ENCODE peak calls at places on chromosome 2, in nine cellular contexts. M is body of pancreas, N is erythroblast, R is Peyer's patch, H is K562, L is heart left ventricle, U is GM12891, B is A549, E is HCT116. K is an unnamed sample.

GRCh38 chr2:241724259-241724974 is 10.0 kb upstream of the D2HGDH start:
- DNase-seq in E (no peak), L (no peak), H (no peak), R (no peak), U (no peak), B (no peak), N (no peak), M (no peak), K (no peak)

GRCh38 chr2:64463784-64464183 is 9.8 kb downstream of the LGALSL start:
- DNase-seq in L (no peak), B (no peak), R (no peak), H (no peak), E (no peak), M (no peak), U (no peak), N (no peak), K (no peak)

GRCh38 chr2:9538000-9538507 is 17.6 kb downstream of the ADAM17 start:
- DNase-seq in L (no peak), N (no peak), M (no peak), B (peak), R (no peak), H (no peak), E (no peak), U (no peak), K (no peak)

GRCh38 chr2:25063876-25064660 is 22.2 kb downstream of the EFR3B start:
- DNase-seq in N (no peak), R (no peak), H (no peak), U (peak), B (no peak), M (no peak), L (no peak), E (no peak), K (peak)

GRCh38 chr2:133414486-133415209 is 153.6 kb downstream of the NCKAP5 start:
- DNase-seq in B (no peak), U (no peak), E (no peak), M (no peak), H (no peak), N (no peak), L (no peak), R (peak), K (no peak)

GRCh38 chr2:61582191-61582590 is 44.0 kb upstream of the XPO1 start:
- DNase-seq in U (no peak), H (no peak), N (no peak), E (no peak), B (peak), L (no peak), M (no peak), R (no peak), K (no peak)

GRCh38 chr2:8630676-8631464 is 51.0 kb upstream of the ID2 start:
- DNase-seq in B (no peak), N (no peak), L (no peak), U (no peak), H (no peak), R (no peak), E (no peak), M (no peak), K (no peak)

GRCh38 chr2:128293870-128294455 is 24.7 kb downstream of the HS6ST1 start:
- DNase-seq in U (no peak), N (no peak), R (no peak), L (peak), M (no peak), H (no peak), E (no peak), B (no peak), K (no peak)

GRCh38 chr2:24434576-24434975 is 56.5 kb upstream of the NCOA1 start:
- DNase-seq in M (no peak), N (no peak), R (no peak), U (no peak), H (no peak), L (no peak), B (no peak), E (no peak), K (no peak)

GRCh38 chr2:185793532-185794073 is 55.0 kb downstream of the FSIP2 start:
- DNase-seq in E (no peak), N (no peak), B (no peak), U (no peak), H (no peak), L (no peak), R (no peak), M (no peak), K (no peak)

GRCh38 chr2:224584768-224585204 is 377 bp downstream of the CUL3 start:
- DNase-seq in H (peak), N (peak), M (peak), U (peak), R (peak), B (peak), L (peak), E (no peak), K (no peak)

GRCh38 chr2:29054430-29054829 is 19.9 kb downstream of the PCARE start:
- DNase-seq in L (no peak), H (no peak), N (no peak), R (no peak), M (no peak), B (no peak), E (no peak), U (no peak), K (no peak)

GRCh38 chr2:171703574-171704347 is 16.5 kb downstream of the DYNC1I2 start:
- DNase-seq in N (peak), L (no peak), H (peak), R (no peak), B (peak), E (peak), U (no peak), M (no peak), K (no peak)

GRCh38 chr2:11977766-11978524 is 231.5 kb downstream of the LPIN1 start:
- DNase-seq in U (no peak), N (no peak), M (no peak), R (no peak), B (no peak), L (no peak), E (no peak), H (no peak), K (no peak)

GRCh38 chr2:23925702-23926288 is 1.1 kb downstream of the ATAD2B start:
- DNase-seq in B (peak), R (peak), U (peak), H (peak), N (peak), M (peak), L (peak), E (no peak), K (peak)

GRCh38 chr2:85721641-85722040 is 27.5 kb downstream of the GNLY start:
- DNase-seq in B (no peak), U (no peak), R (no peak), H (no peak), E (no peak), N (no peak), L (no peak), M (no peak), K (no peak)

GRCh38 chr2:20557635-20558034 is 93.3 kb downstream of the HS1BP3 start:
- DNase-seq in U (no peak), M (no peak), H (no peak), R (no peak), L (peak), E (no peak), B (no peak), N (no peak), K (no peak)

GRCh38 chr2:10786240-10786982 is 26.2 kb downstream of the PDIA6 start:
- DNase-seq in N (no peak), L (no peak), E (no peak), H (no peak), B (no peak), U (no peak), M (no peak), R (no peak), K (no peak)

GRCh38 chr2:10790228-10790973 is 22.2 kb downstream of the PDIA6 start:
- DNase-seq in E (no peak), H (no peak), R (no peak), U (no peak), L (no peak), M (no peak), N (no peak), B (no peak), K (no peak)

GRCh38 chr2:10792001-10792400 is 20.6 kb downstream of the PDIA6 start:
- DNase-seq in E (no peak), H (no peak), R (no peak), B (no peak), N (no peak), L (no peak), M (no peak), U (no peak), K (no peak)

GRCh38 chr2:10787176-10787968 is 25.2 kb downstream of the PDIA6 start:
- DNase-seq in M (no peak), R (no peak), H (no peak), E (no peak), B (peak), L (no peak), U (no peak), N (peak), K (no peak)

DNA sequence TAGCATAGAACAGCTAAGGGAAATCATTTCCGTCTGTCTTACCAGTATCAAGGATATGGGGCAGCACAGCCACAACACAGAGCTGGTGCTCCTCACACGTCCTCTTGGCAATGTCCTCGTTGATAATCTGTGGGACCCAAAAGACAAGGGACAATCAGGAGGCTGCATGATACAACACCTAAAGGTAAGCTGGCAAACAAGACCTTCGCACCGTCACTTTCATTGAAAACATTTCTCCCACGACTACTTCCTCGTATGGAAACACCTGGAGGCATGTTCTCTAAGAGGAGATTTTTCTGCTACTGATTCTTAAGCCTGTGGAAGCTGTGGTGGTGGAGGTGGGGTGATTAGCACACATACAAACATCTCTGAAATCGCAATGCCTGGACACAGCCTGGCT is 23.7 kb downstream of the PDIA6 start:
- DNase-seq in U (no peak), H (no peak), N (no peak), L (no peak), R (no peak), E (no peak), B (no peak), M (no peak), K (no peak)
- TF ChIP-seq POLR2A in U (no peak), H (no peak), N (no peak), L (no peak), R (no peak), E (no peak), B (no peak), M (no peak), K (no peak)

GRCh38 chr2:158457092-158457825 is 507 bp downstream of the PKP4 start:
- DNase-seq in M (peak), E (no peak), N (peak), B (peak), L (peak), R (peak), U (peak), H (peak), K (no peak)

GRCh38 chr2:158457826-158458616 is 1.3 kb downstream of the PKP4 start:
- DNase-seq in L (peak), N (peak), R (peak), B (peak), M (peak), E (no peak), U (peak), H (peak), K (no peak)

GRCh38 chr2:158459161-158460003 is 2.6 kb downstream of the PKP4 start:
- DNase-seq in L (no peak), E (no peak), H (no peak), M (no peak), R (no peak), B (peak), N (no peak), U (no peak), K (no peak)

GRCh38 chr2:158458617-158458920 is 1.8 kb downstream of the PKP4 start:
- DNase-seq in M (no peak), H (no peak), U (no peak), L (no peak), N (peak), B (no peak), R (no peak), E (no peak), K (no peak)

GRCh38 chr2:158456309-158457066 is at the start of the genes CCDC148 and PKP4:
- DNase-seq in B (peak), E (peak), M (peak), R (peak), U (peak), L (peak), N (peak), H (peak), K (peak)
- TF ChIP-seq POLR2A in B (peak), E (no peak), M (no peak), R (no peak), U (no peak), L (peak), N (peak), H (no peak), K (peak)

DNA sequence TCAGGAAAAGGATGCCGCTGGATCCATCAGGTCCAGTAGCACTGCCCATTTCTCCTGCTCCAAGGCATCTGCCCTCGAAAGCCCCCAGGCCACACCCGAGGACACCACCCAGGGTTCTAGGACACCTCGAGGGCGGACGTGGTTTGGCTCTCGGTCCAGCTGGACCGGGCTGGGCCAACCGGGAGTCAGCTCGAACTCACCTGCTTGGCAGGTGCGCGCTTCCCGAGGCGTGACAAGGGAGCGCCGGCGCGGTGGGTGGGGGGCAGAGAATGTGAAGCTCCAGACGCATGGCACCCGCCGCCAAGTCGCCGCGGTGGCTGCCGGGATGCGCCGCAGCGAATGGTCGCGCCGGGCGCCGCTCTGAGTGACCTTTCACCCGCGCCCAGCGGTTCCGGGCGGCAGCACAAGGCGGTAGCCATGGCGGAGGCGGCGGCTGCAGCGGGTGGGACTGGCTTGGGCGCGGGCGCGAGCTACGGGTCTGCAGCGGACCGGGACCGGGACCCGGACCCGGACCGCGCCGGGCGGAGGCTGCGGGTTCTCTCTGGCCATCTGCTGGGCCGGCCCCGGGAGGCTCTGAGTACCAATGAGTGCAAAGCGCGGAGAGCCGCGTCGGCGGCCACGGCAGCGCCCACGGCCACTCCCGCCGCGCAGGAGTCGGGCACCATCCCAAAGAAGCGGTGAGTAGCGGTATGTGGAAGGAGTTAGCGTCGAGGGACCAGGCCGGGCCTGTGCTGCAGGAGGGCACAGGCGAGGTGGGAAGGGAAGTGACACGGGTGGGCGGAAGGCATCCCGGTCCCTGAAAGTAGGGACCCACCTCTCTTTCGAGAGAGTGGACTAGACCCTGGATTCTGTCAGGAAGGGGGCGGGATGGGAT is at the start of gene AGPS:
- DNase-seq in B (peak), E (peak), R (peak), U (peak), L (peak), M (peak), H (peak), N (peak), K (peak)
- TF ChIP-seq POLR2A in B (peak), E (peak), R (peak), U (peak), L (peak), M (peak), H (peak), N (peak), K (peak)

GRCh38 chr2:177432703-177433102 is 40.1 kb downstream of the AGPS start:
- DNase-seq in H (no peak), U (no peak), L (no peak), E (no peak), R (no peak), N (no peak), M (no peak), B (no peak), K (no peak)

GRCh38 chr2:177429688-177430325 is 37.2 kb downstream of the AGPS start:
- DNase-seq in N (no peak), L (no peak), R (no peak), H (no peak), B (no peak), E (no peak), M (no peak), U (no peak), K (no peak)

GRCh38 chr2:177433402-177433801 is 40.8 kb downstream of the AGPS start:
- DNase-seq in B (peak), E (no peak), H (peak), M (no peak), N (peak), R (no peak), L (no peak), U (no peak), K (no peak)

GRCh38 chr2:177427316-177427715 is 34.7 kb downstream of the AGPS start:
- DNase-seq in L (no peak), E (no peak), M (no peak), B (no peak), U (no peak), H (no peak), N (no peak), R (no peak), K (no peak)

DNA sequence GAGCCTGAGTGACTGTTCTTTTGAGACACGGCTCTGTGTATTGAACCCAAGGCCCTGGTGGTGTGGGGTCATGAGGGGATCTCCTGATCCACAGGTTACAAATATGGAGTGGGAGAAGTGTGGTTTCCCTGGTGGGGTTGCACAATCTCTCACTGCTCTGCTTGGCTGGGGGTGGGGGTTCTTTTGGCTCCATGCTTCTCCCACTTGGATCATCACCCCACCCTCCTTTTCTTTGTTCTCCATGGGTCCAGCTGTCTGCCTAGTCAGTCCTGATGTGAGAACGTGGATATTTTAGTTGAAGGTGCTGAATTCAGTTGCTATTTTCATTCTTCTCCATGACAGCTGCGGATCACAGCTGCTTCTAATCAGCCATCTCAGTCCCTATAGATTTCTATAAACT is 37.9 kb downstream of the AGPS start:
- DNase-seq in N (no peak), E (no peak), B (no peak), U (no peak), L (no peak), R (no peak), H (no peak), M (no peak), K (no peak)
- TF ChIP-seq POLR2A in N (no peak), E (no peak), B (no peak), U (no peak), L (no peak), R (no peak), H (no peak), M (no peak), K (no peak)

K was measured in GM12878.